ENCODE peak calls at places on chromosome 10, in four cellular contexts. M, V, J and O are unnamed samples.

GRCh38 chr10:86402283-86402931 is 35.8 kb upstream of the GRID1 start:
- DNase-seq in M (peak), V (no peak), J (no peak), O (no peak)

GRCh38 chr10:97598407-97599271 is 9.1 kb downstream of the C10orf62 start:
- DNase-seq in M (no peak), V (no peak), J (no peak), O (no peak)

GRCh38 chr10:110786172-110786571 is 85.6 kb upstream of the PDCD4 start:
- DNase-seq in M (no peak), V (no peak), J (peak), O (no peak)

GRCh38 chr10:116593139-116593740 is 2.5 kb downstream of the PNLIPRP1 start:
- DNase-seq in M (no peak), V (no peak), J (no peak), O (no peak)

GRCh38 chr10:78336402-78336791 is 302.7 kb downstream of the RPS24 start:
- DNase-seq in M (peak), V (no peak), J (no peak), O (no peak)

GRCh38 chr10:119395287-119396007 is 147.1 kb downstream of the RGS10 start:
- DNase-seq in M (no peak), V (no peak), J (no peak), O (no peak)

GRCh38 chr10:47024399-47025252 is 113.4 kb downstream of the PTPN20 start:
- DNase-seq in M (peak), V (peak), J (peak), O (peak)

GRCh38 chr10:55183993-55184392 is 383.0 kb upstream of the PCDH15 start:
- DNase-seq in M (no peak), V (no peak), J (no peak), O (no peak)

GRCh38 chr10:36224431-36224985 is 582.4 kb upstream of the FZD8 start:
- DNase-seq in M (no peak), V (no peak), J (no peak), O (no peak)

GRCh38 chr10:73940634-73941221 is 29.8 kb downstream of the PLAU start:
- DNase-seq in M (peak), V (peak), J (peak), O (peak)

GRCh38 chr10:34854147-34854601 is 39.1 kb upstream of the PARD3 start:
- DNase-seq in M (peak), V (peak), J (no peak), O (no peak)

GRCh38 chr10:110762109-110762848 is 109.4 kb upstream of the PDCD4 start:
- DNase-seq in M (no peak), V (no peak), J (no peak), O (no peak)

GRCh38 chr10:119713744-119714483 is 11.9 kb upstream of the INPP5F start:
- DNase-seq in M (no peak), V (peak), J (no peak), O (no peak)

GRCh38 chr10:110843031-110843430 is 28.7 kb upstream of the PDCD4 start:
- DNase-seq in M (no peak), V (no peak), J (no peak), O (no peak)

GRCh38 chr10:98268694-98269386 is 846 bp upstream of the LOXL4 start:
- DNase-seq in M (peak), V (no peak), J (no peak), O (no peak)

GRCh38 chr10:24952701-24953349 is 419 bp upstream of the PRTFDC1 start:
- DNase-seq in M (peak), V (peak), J (peak), O (peak)

GRCh38 chr10:79184141-79184625 is 115.4 kb downstream of the ZMIZ1 start:
- DNase-seq in M (peak), V (no peak), J (no peak), O (no peak)

GRCh38 chr10:124675261-124675660 is 68.9 kb downstream of the FAM53B start:
- DNase-seq in M (no peak), V (peak), J (no peak), O (no peak)

GRCh38 chr10:54203426-54203825 is 597.6 kb downstream of the PCDH15 start:
- DNase-seq in M (no peak), V (no peak), J (no peak), O (no peak)

GRCh38 chr10:95260397-95260881 is 30.4 kb downstream of the PDLIM1 start:
- DNase-seq in M (peak), V (no peak), J (no peak), O (no peak)

GRCh38 chr10:44278669-44279337 is 106.1 kb downstream of the CXCL12 start:
- DNase-seq in M (peak), V (no peak), J (no peak), O (no peak)

GRCh38 chr10:44851881-44852280 is 59.3 kb upstream of the TMEM72 start:
- DNase-seq in M (no peak), V (no peak), J (no peak), O (no peak)

GRCh38 chr10:68742397-68742796 is 21.4 kb downstream of the CCAR1 start:
- DNase-seq in M (no peak), V (no peak), J (no peak), O (no peak)

GRCh38 chr10:115989621-115990020 is 283.4 kb downstream of the GFRA1 start:
- DNase-seq in M (no peak), V (no peak), J (no peak), O (no peak)

GRCh38 chr10:75399461-75400162 is 2.0 kb downstream of the ZNF503 start:
- DNase-seq in M (peak), V (peak), J (peak), O (peak)

GRCh38 chr10:106711313-106711906 is 453.1 kb downstream of the SORCS1 start:
- DNase-seq in M (peak), V (no peak), J (peak), O (peak)

GRCh38 chr10:30984563-30985328 is 46.9 kb downstream of the ZNF438 start:
- DNase-seq in M (peak), V (no peak), J (no peak), O (no peak)

GRCh38 chr10:117734626-117735405 is 192.3 kb downstream of the EMX2 start:
- DNase-seq in M (no peak), V (no peak), J (no peak), O (no peak)

GRCh38 chr10:31999261-31999660 is 57.0 kb downstream of the KIF5B start:
- DNase-seq in M (no peak), V (no peak), J (no peak), O (no peak)